ENCODE peak calls at places on chromosomes 13 and 19, in five cellular contexts. S, P, C, Q and E are unnamed samples.
A peak's percentile ranks its signal among the peaks of the same experiment; 100 is the strongest.

GRCh38 chr13:61144834-61145593 is 270.6 kb downstream of the PCDH20 start:
- ATAC-seq in P (no peak), Q (no peak), S (peak; percentile 11), C (no peak), E (no peak)

GRCh38 chr13:80010286-80010831 is 330.6 kb downstream of the SPRY2 start:
- ATAC-seq in P (no peak), Q (no peak), S (no peak), C (no peak), E (no peak)

GRCh38 chr19:43723588-43723987 is 7.7 kb downstream of the IRGC start:
- ATAC-seq in C (no peak), P (peak; percentile 58), Q (no peak), S (no peak), E (no peak)

GRCh38 chr19:9610484-9611113 is 10.4 kb downstream of the ZNF561 start:
- ATAC-seq in C (no peak), P (no peak), S (no peak), Q (no peak), E (no peak)

GRCh38 chr13:46553521-46553885 is 533 bp downstream of the LRCH1 start:
- ATAC-seq in S (no peak), Q (peak; percentile 30), C (peak; percentile 13), P (peak; percentile 42), E (no peak)

GRCh38 chr13:79522583-79522982 is 41.6 kb downstream of the NDFIP2 start:
- ATAC-seq in P (no peak), Q (no peak), C (peak; percentile 91), S (no peak), E (no peak)

GRCh38 chr13:51291341-51291740 is 48.1 kb upstream of the SERPINE3 start:
- ATAC-seq in P (no peak), S (no peak), Q (peak; percentile 89), C (no peak), E (no peak)

GRCh38 chr13:47908200-47908902 is 92.7 kb downstream of the SUCLA2 start:
- ATAC-seq in P (no peak), C (no peak), S (no peak), Q (peak; percentile 100), E (no peak)

GRCh38 chr13:99382428-99383133 is 75.4 kb upstream of the GPR183 start:
- ATAC-seq in S (no peak), C (no peak), P (peak; percentile 22), Q (no peak), E (peak; percentile 22)

GRCh38 chr19:43809762-43810696 is 7.8 kb upstream of the LYPD5 start:
- ATAC-seq in Q (no peak), C (peak; percentile 87), P (peak; percentile 85), S (no peak), E (no peak)

GRCh38 chr13:30108913-30109237 is 198.5 kb downstream of the KATNAL1 start:
- ATAC-seq in S (peak; percentile 86), P (no peak), Q (peak; percentile 42), C (no peak), E (no peak)

GRCh38 chr19:51354742-51355148 is 11.4 kb downstream of the ETFB start:
- ATAC-seq in P (no peak), S (no peak), Q (peak; percentile 76), C (no peak), E (no peak)

GRCh38 chr19:48461982-48462655 is 6.7 kb downstream of the KCNJ14 start:
- ATAC-seq in S (no peak), Q (no peak), P (peak; percentile 99), C (peak; percentile 31), E (no peak)

GRCh38 chr13:105908581-105908980 is 626.9 kb downstream of the EFNB2 start:
- ATAC-seq in C (no peak), P (no peak), S (no peak), Q (no peak), E (no peak)

GRCh38 chr19:47663911-47664771 is 49.1 kb upstream of the EHD2 start:
- ATAC-seq in Q (no peak), C (no peak), S (peak; percentile 84), P (peak; percentile 80), E (peak; percentile 90)

GRCh38 chr13:40342461-40342860 is 324.0 kb downstream of the FOXO1 start:
- ATAC-seq in P (no peak), S (no peak), C (no peak), Q (no peak), E (peak; percentile 11)

GRCh38 chr13:99974296-99974938 is 2.9 kb upstream of the ZIC5 start:
- ATAC-seq in S (no peak), C (no peak), P (no peak), Q (no peak), E (no peak)

DNA sequence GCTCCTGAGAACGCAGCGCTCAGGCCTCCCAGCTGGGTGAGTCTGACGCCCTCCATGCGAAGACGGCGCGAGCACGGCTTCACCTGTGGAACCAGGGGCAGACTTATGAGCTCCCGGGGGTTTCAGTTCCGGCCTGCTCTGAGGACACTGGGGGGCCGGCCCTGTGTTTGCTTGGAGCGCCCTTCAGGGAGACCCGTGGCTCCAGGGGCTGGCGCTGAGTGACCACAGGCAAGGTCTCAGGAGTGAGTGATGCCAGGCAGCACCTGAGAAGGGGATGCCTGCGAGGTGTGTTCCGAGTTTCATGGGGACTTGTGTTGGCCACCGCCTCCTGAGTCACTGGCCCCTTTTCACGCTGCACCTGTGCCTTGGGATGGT is 4.5 kb downstream of the MCF2L start:
- ATAC-seq in C (no peak), P (no peak), Q (no peak), S (no peak), E (no peak)
- TF ChIP-seq EP300 in C (no peak), P (no peak), Q (no peak), S (no peak), E (no peak)

DNA sequence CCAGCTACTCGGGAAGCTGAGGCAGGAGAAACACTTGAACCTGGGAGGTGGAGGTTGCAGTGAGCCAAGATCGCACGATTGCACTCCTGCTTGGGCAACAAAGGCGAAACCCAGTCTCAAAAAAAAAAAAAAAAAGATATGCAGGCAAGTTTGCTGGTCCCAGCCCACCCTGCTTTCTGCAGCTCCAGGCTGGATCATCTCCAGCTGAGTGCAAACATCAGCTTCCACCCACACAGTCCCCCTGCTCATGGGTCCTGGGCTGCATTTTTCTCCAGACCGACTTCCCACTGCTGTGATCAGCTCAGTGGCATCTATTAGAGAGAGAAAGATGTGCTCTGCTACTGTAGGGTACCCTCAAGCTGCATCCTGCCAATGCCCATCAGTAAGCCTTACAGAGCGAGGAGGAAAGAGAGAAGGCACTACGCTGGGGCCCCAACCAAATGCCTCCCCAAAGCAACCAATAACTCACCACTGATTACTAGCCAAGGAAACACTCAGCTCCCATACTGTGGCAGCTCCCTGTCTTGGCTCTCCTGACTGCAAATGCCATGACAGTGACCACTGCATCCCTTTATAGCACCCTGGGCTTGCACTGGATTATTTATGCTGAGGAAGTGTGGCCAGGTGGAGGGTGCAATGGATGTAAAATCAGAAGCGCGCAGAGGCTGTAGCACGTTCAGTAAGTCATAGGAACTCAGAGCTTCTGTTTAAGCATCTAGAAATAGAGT is 170.9 kb upstream of the ZNF507 start:
- ATAC-seq in Q (no peak), C (no peak), P (no peak), S (no peak), E (no peak)
- H3K27me3 ChIP-seq in Q (no peaks in the 10 kb centered on the region), C (no peaks in the 10 kb centered on the region), P (no peaks in the 10 kb centered on the region), S (no peaks in the 10 kb centered on the region), E (no peaks in the 10 kb centered on the region)

GRCh38 chr19:42289556-42290041 is 12.3 kb upstream of the PRR19 start:
- ATAC-seq in Q (no peak), C (no peak), S (no peak), P (no peak), E (no peak)

GRCh38 chr19:42288881-42289555 is 12.9 kb upstream of the PRR19 start:
- ATAC-seq in P (no peak), C (no peak), S (no peak), Q (no peak), E (no peak)

GRCh38 chr19:42287826-42288107 is 14.2 kb upstream of the PRR19 start:
- ATAC-seq in S (no peak), Q (no peak), C (no peak), P (no peak), E (no peak)

GRCh38 chr19:42287017-42287825 is 14.7 kb upstream of the PRR19 start:
- ATAC-seq in S (no peak), P (no peak), Q (no peak), C (no peak), E (no peak)

GRCh38 chr19:42288411-42288810 is 13.5 kb upstream of the PRR19 start:
- ATAC-seq in C (no peak), S (no peak), Q (no peak), P (no peak), E (no peak)
- H3K36me3 ChIP-seq in C (peaks cover 31% of the 10 kb centered on the region), S (peaks cover 25% of the 10 kb centered on the region), Q (peaks cover 64% of the 10 kb centered on the region), P (peaks cover 69% of the 10 kb centered on the region), E (no peaks in the 10 kb centered on the region)

DNA sequence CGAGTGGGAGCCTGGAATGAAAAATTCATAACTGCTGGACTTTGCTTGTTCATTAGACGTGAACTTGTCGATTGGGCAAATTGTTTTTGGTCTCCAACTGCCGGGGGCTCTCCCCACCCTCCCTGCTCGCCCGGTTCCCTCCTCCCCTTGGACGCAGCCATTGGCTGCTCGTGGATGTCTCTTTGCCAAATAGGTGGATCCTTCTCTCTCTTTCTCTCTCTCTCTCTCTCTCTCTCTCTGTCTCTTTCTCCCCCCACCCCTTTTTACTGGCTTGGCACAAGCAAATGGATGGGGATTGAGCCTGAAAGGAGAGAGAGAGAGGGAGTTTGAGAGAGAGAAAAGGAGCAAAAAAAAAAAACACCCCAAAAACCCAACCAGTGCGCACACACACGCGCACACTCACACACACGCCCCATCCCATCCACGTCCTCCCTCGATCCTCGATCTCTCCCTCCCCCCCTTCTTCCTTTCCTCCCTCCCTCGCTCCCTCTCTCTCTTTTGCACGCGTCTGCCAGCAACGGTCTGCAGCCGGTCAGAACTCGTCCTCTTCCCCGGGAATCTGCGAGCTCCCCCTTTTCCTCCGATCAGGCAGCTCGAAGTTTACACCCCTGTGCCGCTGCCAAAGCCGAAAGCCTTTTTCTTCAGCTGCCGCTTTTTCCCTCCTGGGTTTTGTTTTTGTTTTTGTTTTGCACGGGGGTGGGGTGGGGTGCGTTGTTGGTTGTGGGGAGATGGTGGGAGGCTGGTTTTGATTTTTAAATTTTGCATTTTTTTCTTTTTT is 27.8 kb downstream of the NFIX start:
- ATAC-seq in S (peak; percentile 77), Q (peak; percentile 82), C (peak; percentile 73), P (peak; percentile 79), E (peak; percentile 90)
- TF ChIP-seq EP300 in S (no peak), Q (no peak), C (no peak), P (peak; percentile 39), E (no peak)

GRCh38 chr19:54507824-54508223 is 5.2 kb downstream of the LAIR2 start:
- ATAC-seq in Q (no peak), C (no peak), P (no peak), S (no peak), E (no peak)

GRCh38 chr19:54506079-54506478 is 3.4 kb downstream of the LAIR2 start:
- ATAC-seq in P (no peak), S (no peak), C (no peak), Q (no peak), E (no peak)

DNA sequence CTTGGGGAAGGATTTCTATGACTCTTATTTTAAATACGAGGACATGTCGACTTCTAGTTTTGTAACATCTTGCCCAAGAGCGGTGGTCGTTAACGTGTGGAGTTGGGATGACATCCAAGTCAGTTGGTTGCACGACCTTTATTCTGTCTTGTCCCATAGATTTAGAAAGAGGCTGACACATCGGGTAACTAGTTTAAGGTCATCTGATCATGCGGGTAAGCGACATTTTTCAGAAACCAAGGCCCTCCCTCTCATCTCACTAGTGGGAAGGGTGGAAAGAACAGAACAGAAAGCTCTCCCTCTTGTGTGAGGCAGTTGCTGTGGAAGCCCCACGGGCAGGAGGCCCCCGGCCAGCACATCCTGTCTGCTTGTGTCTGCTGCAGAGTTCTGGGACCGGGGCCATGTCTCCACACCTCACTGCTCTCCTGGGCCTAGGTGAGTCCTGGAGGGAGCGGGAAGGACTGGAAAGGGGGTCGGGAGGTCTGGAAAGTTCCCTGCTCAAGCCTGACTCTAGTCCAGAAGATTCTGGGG is at the start of gene LAIR2:
- ATAC-seq in S (peak; percentile 54), C (peak; percentile 44), P (no peak), Q (no peak), E (no peak)
- H3K27me3 ChIP-seq in S (no peaks in the 10 kb centered on the region), C (no peaks in the 10 kb centered on the region), P (peaks cover 34% of the 10 kb centered on the region), Q (no peaks in the 10 kb centered on the region), E (peaks cover 46% of the 10 kb centered on the region)